ENCODE peak calls at places on chromosome 2, in seven cellular contexts. One of them, this sample, is unnamed. For H3K27me3, the result is how much of the 10 kb centered on the place peaks cover.

GRCh38 chr2:128732976-128733431 is 414.3 kb upstream of the HS6ST1 start:
- DNase-seq in upper lobe of right lung: no peak
- DNase-seq in cardiac muscle cell: no peak
- DNase-seq in neuronal stem cell: no peak
- DNase-seq in heart right ventricle: no peak
- DNase-seq in pancreas: no peak
- DNase-seq in tibial artery: peak
- DNase-seq in this sample: peak

GRCh38 chr2:233862261-233862768 is 5.9 kb downstream of the MSL3B start:
- DNase-seq in upper lobe of right lung: no peak
- DNase-seq in cardiac muscle cell: no peak
- DNase-seq in neuronal stem cell: no peak
- DNase-seq in heart right ventricle: no peak
- DNase-seq in pancreas: no peak
- DNase-seq in tibial artery: no peak
- DNase-seq in this sample: no peak

GRCh38 chr2:48774251-48774650 is 18.7 kb upstream of the LHCGR start:
- DNase-seq in upper lobe of right lung: no peak
- DNase-seq in cardiac muscle cell: no peak
- DNase-seq in neuronal stem cell: no peak
- DNase-seq in heart right ventricle: no peak
- DNase-seq in pancreas: no peak
- DNase-seq in tibial artery: no peak
- DNase-seq in this sample: no peak

GRCh38 chr2:147222506-147222905 is 622.3 kb upstream of the ACVR2A start:
- DNase-seq in upper lobe of right lung: no peak
- DNase-seq in cardiac muscle cell: no peak
- DNase-seq in neuronal stem cell: no peak
- DNase-seq in heart right ventricle: no peak
- DNase-seq in pancreas: no peak
- DNase-seq in tibial artery: no peak
- DNase-seq in this sample: no peak

GRCh38 chr2:161246301-161246700 is 61.9 kb upstream of the PSMD14 start:
- DNase-seq in upper lobe of right lung: no peak
- DNase-seq in cardiac muscle cell: peak
- DNase-seq in neuronal stem cell: no peak
- DNase-seq in heart right ventricle: no peak
- DNase-seq in pancreas: no peak
- DNase-seq in tibial artery: no peak
- DNase-seq in this sample: no peak

GRCh38 chr2:43519711-43520221 is 76.1 kb downstream of the THADA start:
- DNase-seq in upper lobe of right lung: no peak
- DNase-seq in cardiac muscle cell: no peak
- DNase-seq in neuronal stem cell: no peak
- DNase-seq in heart right ventricle: no peak
- DNase-seq in pancreas: no peak
- DNase-seq in tibial artery: no peak
- DNase-seq in this sample: peak

GRCh38 chr2:169082995-169083394 is 13.6 kb downstream of the DHRS9 start:
- DNase-seq in upper lobe of right lung: no peak
- DNase-seq in cardiac muscle cell: no peak
- DNase-seq in neuronal stem cell: no peak
- DNase-seq in heart right ventricle: no peak
- DNase-seq in pancreas: no peak
- DNase-seq in tibial artery: no peak
- DNase-seq in this sample: no peak

GRCh38 chr2:112480540-112481049 is 1.4 kb upstream of the TTL start:
- DNase-seq in upper lobe of right lung: no peak
- DNase-seq in cardiac muscle cell: no peak
- DNase-seq in neuronal stem cell: no peak
- DNase-seq in heart right ventricle: no peak
- DNase-seq in pancreas: peak
- DNase-seq in tibial artery: no peak
- DNase-seq in this sample: no peak

GRCh38 chr2:8558096-8558495 is 123.8 kb upstream of the ID2 start:
- DNase-seq in upper lobe of right lung: no peak
- DNase-seq in cardiac muscle cell: no peak
- DNase-seq in neuronal stem cell: no peak
- DNase-seq in heart right ventricle: no peak
- DNase-seq in pancreas: no peak
- DNase-seq in tibial artery: no peak
- DNase-seq in this sample: no peak

GRCh38 chr2:11073791-11074190 is 81.5 kb upstream of the SLC66A3 start:
- DNase-seq in upper lobe of right lung: no peak
- DNase-seq in cardiac muscle cell: no peak
- DNase-seq in neuronal stem cell: no peak
- DNase-seq in heart right ventricle: no peak
- DNase-seq in pancreas: no peak
- DNase-seq in tibial artery: no peak
- DNase-seq in this sample: peak

GRCh38 chr2:144971937-144972336 is 452.0 kb upstream of the ZEB2 start:
- DNase-seq in upper lobe of right lung: no peak
- DNase-seq in cardiac muscle cell: no peak
- DNase-seq in neuronal stem cell: no peak
- DNase-seq in heart right ventricle: no peak
- DNase-seq in pancreas: no peak
- DNase-seq in tibial artery: no peak
- DNase-seq in this sample: no peak

GRCh38 chr2:234425923-234426603 is 70.8 kb downstream of the ARL4C start:
- DNase-seq in upper lobe of right lung: no peak
- DNase-seq in cardiac muscle cell: no peak
- DNase-seq in neuronal stem cell: no peak
- DNase-seq in heart right ventricle: peak
- DNase-seq in pancreas: no peak
- DNase-seq in tibial artery: no peak
- DNase-seq in this sample: no peak

GRCh38 chr2:144354953-144355352 is 165.0 kb downstream of the ZEB2 start:
- DNase-seq in upper lobe of right lung: no peak
- DNase-seq in cardiac muscle cell: no peak
- DNase-seq in neuronal stem cell: no peak
- DNase-seq in heart right ventricle: no peak
- DNase-seq in pancreas: no peak
- DNase-seq in tibial artery: no peak
- DNase-seq in this sample: no peak

GRCh38 chr2:241217320-241218031 is 29.0 kb downstream of the ANO7 start:
- DNase-seq in upper lobe of right lung: peak
- DNase-seq in cardiac muscle cell: peak
- DNase-seq in neuronal stem cell: peak
- DNase-seq in heart right ventricle: peak
- DNase-seq in pancreas: peak
- DNase-seq in tibial artery: peak
- DNase-seq in this sample: peak

GRCh38 chr2:159710601-159711180 is 1.6 kb upstream of the MARCHF7 start:
- DNase-seq in upper lobe of right lung: no peak
- DNase-seq in cardiac muscle cell: no peak
- DNase-seq in neuronal stem cell: no peak
- DNase-seq in heart right ventricle: no peak
- DNase-seq in pancreas: no peak
- DNase-seq in tibial artery: no peak
- DNase-seq in this sample: no peak
- H3K4me3 ChIP-seq in upper lobe of right lung: no peak
- H3K4me3 ChIP-seq in cardiac muscle cell: no peak
- H3K4me3 ChIP-seq in neuronal stem cell: no peak
- H3K4me3 ChIP-seq in heart right ventricle: no peak
- H3K4me3 ChIP-seq in pancreas: peak
- H3K4me3 ChIP-seq in tibial artery: no peak
- H3K4me3 ChIP-seq in this sample: peak

GRCh38 chr2:60555794-60556161 is 2.3 kb upstream of the BCL11A start:
- DNase-seq in upper lobe of right lung: no peak
- DNase-seq in cardiac muscle cell: no peak
- DNase-seq in neuronal stem cell: no peak
- DNase-seq in heart right ventricle: no peak
- DNase-seq in pancreas: no peak
- DNase-seq in tibial artery: no peak
- DNase-seq in this sample: no peak

GRCh38 chr2:60553992-60554648 is 666 bp upstream of the BCL11A start:
- DNase-seq in upper lobe of right lung: peak
- DNase-seq in cardiac muscle cell: peak
- DNase-seq in neuronal stem cell: no peak
- DNase-seq in heart right ventricle: no peak
- DNase-seq in pancreas: peak
- DNase-seq in tibial artery: no peak
- DNase-seq in this sample: peak

GRCh38 chr2:60554649-60555065 is 1.2 kb upstream of the BCL11A start:
- DNase-seq in upper lobe of right lung: peak
- DNase-seq in cardiac muscle cell: peak
- DNase-seq in neuronal stem cell: no peak
- DNase-seq in heart right ventricle: no peak
- DNase-seq in pancreas: peak
- DNase-seq in tibial artery: no peak
- DNase-seq in this sample: peak

GRCh38 chr2:60556441-60556997 is 3.1 kb upstream of the BCL11A start:
- DNase-seq in upper lobe of right lung: peak
- DNase-seq in cardiac muscle cell: no peak
- DNase-seq in neuronal stem cell: no peak
- DNase-seq in heart right ventricle: no peak
- DNase-seq in pancreas: no peak
- DNase-seq in tibial artery: no peak
- DNase-seq in this sample: no peak

DNA sequence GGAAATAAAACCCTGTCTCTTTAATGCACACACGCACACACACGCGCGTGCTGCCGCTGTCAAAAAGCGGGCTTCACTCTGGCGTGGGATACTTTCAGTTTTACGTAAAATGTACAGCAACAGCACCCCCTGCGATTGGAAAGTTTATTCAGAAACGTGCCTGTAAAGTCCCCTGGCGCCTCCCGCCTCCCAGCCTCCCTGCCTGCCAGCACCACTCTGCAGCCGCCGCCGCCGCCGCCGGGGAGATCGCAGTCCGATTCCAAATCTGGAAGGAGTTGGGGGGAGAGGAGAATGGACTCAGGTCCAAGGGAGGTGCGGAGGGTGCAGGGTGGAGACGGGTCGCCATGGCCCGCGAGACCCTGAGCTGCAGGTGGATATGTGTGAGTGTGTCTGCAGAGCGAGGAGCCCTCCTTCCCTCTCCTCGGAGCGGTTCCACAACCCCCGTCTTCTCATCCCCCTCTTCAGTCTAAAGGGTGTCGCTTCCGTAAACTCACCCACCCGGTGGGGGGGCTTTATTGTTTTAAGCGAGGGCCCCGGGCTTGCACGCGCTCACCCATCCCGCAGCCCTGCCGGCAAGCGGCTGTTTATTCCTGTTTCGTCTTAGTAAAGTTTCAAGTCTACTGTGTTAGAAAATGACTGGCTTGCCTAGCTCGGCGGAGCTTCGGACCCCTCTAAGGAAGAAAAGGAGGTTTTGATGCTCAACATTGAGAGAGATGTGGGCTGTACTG is 1.8 kb upstream of the BCL11A start:
- DNase-seq in upper lobe of right lung: peak
- DNase-seq in cardiac muscle cell: peak
- DNase-seq in neuronal stem cell: no peak
- DNase-seq in heart right ventricle: peak
- DNase-seq in pancreas: peak
- DNase-seq in tibial artery: no peak
- DNase-seq in this sample: peak
- H3K27me3 ChIP-seq in upper lobe of right lung: half or more
- H3K27me3 ChIP-seq in cardiac muscle cell: half or more
- H3K27me3 ChIP-seq in neuronal stem cell: half or more
- H3K27me3 ChIP-seq in heart right ventricle: under half
- H3K27me3 ChIP-seq in pancreas: under half
- H3K27me3 ChIP-seq in tibial artery: under half
- H3K27me3 ChIP-seq in this sample: half or more

GRCh38 chr2:84927275-84927627 is 21.8 kb downstream of the TMSB10 start:
- DNase-seq in upper lobe of right lung: no peak
- DNase-seq in cardiac muscle cell: no peak
- DNase-seq in neuronal stem cell: no peak
- DNase-seq in heart right ventricle: no peak
- DNase-seq in pancreas: no peak
- DNase-seq in tibial artery: no peak
- DNase-seq in this sample: no peak

GRCh38 chr2:84923009-84923408 is 17.6 kb downstream of the TMSB10 start:
- DNase-seq in upper lobe of right lung: no peak
- DNase-seq in cardiac muscle cell: no peak
- DNase-seq in neuronal stem cell: no peak
- DNase-seq in heart right ventricle: no peak
- DNase-seq in pancreas: no peak
- DNase-seq in tibial artery: no peak
- DNase-seq in this sample: no peak

GRCh38 chr2:84925724-84926376 is 20.4 kb downstream of the TMSB10 start:
- DNase-seq in upper lobe of right lung: peak
- DNase-seq in cardiac muscle cell: peak
- DNase-seq in neuronal stem cell: peak
- DNase-seq in heart right ventricle: peak
- DNase-seq in pancreas: peak
- DNase-seq in tibial artery: peak
- DNase-seq in this sample: peak

GRCh38 chr2:84925336-84925723 is 19.9 kb downstream of the TMSB10 start:
- DNase-seq in upper lobe of right lung: no peak
- DNase-seq in cardiac muscle cell: no peak
- DNase-seq in neuronal stem cell: no peak
- DNase-seq in heart right ventricle: no peak
- DNase-seq in pancreas: no peak
- DNase-seq in tibial artery: no peak
- DNase-seq in this sample: no peak

DNA sequence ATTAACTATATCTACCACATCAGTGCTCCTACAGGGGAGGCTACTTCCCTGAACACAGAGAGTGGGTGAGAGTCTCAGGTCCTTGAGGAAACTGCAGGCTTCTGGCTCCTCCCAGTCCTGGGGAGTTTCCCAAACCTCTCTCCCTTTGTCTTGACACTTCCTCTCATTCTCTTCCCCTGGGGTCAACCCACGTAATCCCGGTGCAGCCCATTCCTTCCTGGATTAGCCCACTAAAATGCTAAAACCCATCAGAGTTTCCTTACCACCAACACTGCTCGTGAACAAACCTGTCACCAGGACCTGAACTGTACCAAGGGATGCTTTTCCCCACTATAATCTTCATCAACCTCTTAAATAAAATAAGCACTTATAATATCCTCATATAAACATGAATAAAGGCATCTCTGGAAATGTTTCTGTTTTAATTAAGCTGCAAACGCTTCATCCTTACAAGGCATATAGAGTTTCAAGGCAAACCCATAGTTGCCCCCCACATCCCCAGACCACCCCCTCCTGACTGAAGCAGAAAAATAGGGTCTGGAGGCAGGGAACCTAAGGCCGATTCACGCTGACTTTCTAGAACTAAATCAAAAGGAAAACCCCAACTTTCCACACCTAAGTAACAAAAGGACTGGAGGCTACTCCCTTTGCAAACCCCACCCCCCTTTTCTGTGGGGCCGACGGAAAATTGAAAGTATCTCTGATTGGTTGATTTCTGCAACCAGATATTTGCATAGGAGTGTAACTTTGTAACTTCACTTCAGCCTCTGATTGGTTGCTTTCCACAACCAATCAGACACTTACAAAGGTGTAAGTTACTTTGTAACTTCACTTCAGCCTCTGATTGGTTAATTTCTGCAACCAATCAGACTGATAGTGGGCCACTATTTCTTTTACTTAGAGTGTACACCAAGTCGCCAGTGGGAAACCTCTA is 19.0 kb downstream of the TMSB10 start:
- DNase-seq in upper lobe of right lung: no peak
- DNase-seq in cardiac muscle cell: no peak
- DNase-seq in neuronal stem cell: no peak
- DNase-seq in heart right ventricle: peak
- DNase-seq in pancreas: no peak
- DNase-seq in tibial artery: peak
- DNase-seq in this sample: no peak
- H3K4me3 ChIP-seq in upper lobe of right lung: no peak
- H3K4me3 ChIP-seq in cardiac muscle cell: no peak
- H3K4me3 ChIP-seq in neuronal stem cell: no peak
- H3K4me3 ChIP-seq in heart right ventricle: no peak
- H3K4me3 ChIP-seq in pancreas: no peak
- H3K4me3 ChIP-seq in tibial artery: no peak
- H3K4me3 ChIP-seq in this sample: no peak

GRCh38 chr2:3762771-3763447 is 59.5 kb downstream of the DCDC2C start:
- DNase-seq in upper lobe of right lung: no peak
- DNase-seq in cardiac muscle cell: no peak
- DNase-seq in neuronal stem cell: no peak
- DNase-seq in heart right ventricle: no peak
- DNase-seq in pancreas: no peak
- DNase-seq in tibial artery: no peak
- DNase-seq in this sample: no peak
- H3K27me3 ChIP-seq in upper lobe of right lung: under half
- H3K27me3 ChIP-seq in cardiac muscle cell: under half
- H3K27me3 ChIP-seq in neuronal stem cell: under half
- H3K27me3 ChIP-seq in heart right ventricle: under half
- H3K27me3 ChIP-seq in pancreas: under half
- H3K27me3 ChIP-seq in tibial artery: under half
- H3K27me3 ChIP-seq in this sample: under half

This sample was measured in adipocyte.